ENCODE peak calls at places on chromosomes 7 and 10, in seven cellular contexts. B is right lobe of liver; N is upper lobe of right lung; Q is tibial artery; D is astrocyte; G is CD8-positive, alpha-beta T cell; K is fibroblast of pulmonary artery. U is an unnamed sample.

GRCh38 chr7:16978358-16979244 is 96.8 kb upstream of the AGR3 start:
- DNase-seq in B (no peak), N (no peak), Q (no peak), D (peak), G (no peak), K (peak), U (no peak)

GRCh38 chr7:132072873-132073272 is 503.4 kb downstream of the PLXNA4 start:
- DNase-seq in B (no peak), N (no peak), Q (no peak), D (no peak), G (no peak), K (no peak), U (no peak)

GRCh38 chr7:149860821-149861727 is 12.7 kb upstream of the ATP6V0E2 start:
- DNase-seq in B (no peak), N (peak), Q (no peak), D (no peak), G (no peak), K (no peak), U (no peak)

GRCh38 chr10:32149257-32149955 is 93.2 kb upstream of the KIF5B start:
- DNase-seq in B (no peak), N (no peak), Q (peak), D (peak), G (no peak), K (peak), U (peak)

GRCh38 chr7:104341545-104341944 is 13.1 kb downstream of the LHFPL3 start:
- DNase-seq in B (no peak), N (no peak), Q (no peak), D (no peak), G (no peak), K (no peak), U (peak)

GRCh38 chr7:43465581-43466554 is 117.0 kb upstream of the STK17A start:
- DNase-seq in B (no peak), N (no peak), Q (no peak), D (peak), G (no peak), K (peak), U (no peak)

GRCh38 chr7:47776335-47776734 is 171.9 kb downstream of the PKD1L1 start:
- DNase-seq in B (no peak), N (no peak), Q (no peak), D (no peak), G (no peak), K (no peak), U (no peak)

GRCh38 chr7:13800694-13801448 is 188.6 kb downstream of the ETV1 start:
- DNase-seq in B (no peak), N (no peak), Q (no peak), D (peak), G (peak), K (peak), U (no peak)

GRCh38 chr10:87551324-87551723 is 46.6 kb downstream of the MINPP1 start:
- DNase-seq in B (no peak), N (no peak), Q (no peak), D (peak), G (no peak), K (peak), U (no peak)

GRCh38 chr10:31188792-31189406 is 130.1 kb upstream of the ZEB1 start:
- DNase-seq in B (no peak), N (no peak), Q (no peak), D (peak), G (no peak), K (no peak), U (no peak)

GRCh38 chr7:129423700-129424410 is 10.4 kb upstream of the STRIP2 start:
- DNase-seq in B (no peak), N (no peak), Q (no peak), D (peak), G (no peak), K (peak), U (no peak)

GRCh38 chr7:43516581-43517342 is 66.1 kb upstream of the STK17A start:
- DNase-seq in B (no peak), N (no peak), Q (no peak), D (peak), G (no peak), K (no peak), U (peak)

GRCh38 chr10:132296671-132297443 is 10.9 kb downstream of the STK32C start:
- DNase-seq in B (no peak), N (peak), Q (no peak), D (no peak), G (no peak), K (no peak), U (no peak)

GRCh38 chr7:120512701-120513100 is 239.7 kb downstream of the KCND2 start:
- DNase-seq in B (no peak), N (no peak), Q (no peak), D (no peak), G (no peak), K (no peak), U (no peak)

GRCh38 chr7:2379821-2380450 is 23.5 kb upstream of the CHST12 start:
- DNase-seq in B (no peak), N (no peak), Q (no peak), D (no peak), G (no peak), K (no peak), U (no peak)
- H3K4me3 ChIP-seq in B (no peak), N (no peak), Q (no peak), D (no peak), G (no peak), K (no peak), U (no peak)

GRCh38 chr10:46042527-46042926 is 3.5 kb downstream of the MSMB start:
- DNase-seq in B (no peak), N (no peak), Q (no peak), D (no peak), G (no peak), K (no peak), U (no peak)

GRCh38 chr10:46035923-46036849 is 5.8 kb upstream of the NCOA4 start:
- DNase-seq in B (peak), N (no peak), Q (no peak), D (no peak), G (no peak), K (no peak), U (no peak)

GRCh38 chr10:46037107-46037900 is 6.9 kb upstream of the NCOA4 start:
- DNase-seq in B (no peak), N (no peak), Q (no peak), D (no peak), G (no peak), K (no peak), U (no peak)

GRCh38 chr10:46040004-46040403 is 6.1 kb downstream of the MSMB start:
- DNase-seq in B (no peak), N (no peak), Q (no peak), D (no peak), G (no peak), K (no peak), U (no peak)
- H3K4me3 ChIP-seq in B (no peak), N (no peak), Q (no peak), D (no peak), G (no peak), K (no peak), U (no peak)

GRCh38 chr10:130021373-130021950 is 57.4 kb upstream of the EBF3 start:
- DNase-seq in B (no peak), N (peak), Q (no peak), D (peak), G (no peak), K (peak), U (no peak)
- H3K4me3 ChIP-seq in B (no peak), N (no peak), Q (no peak), D (no peak), G (no peak), K (no peak), U (no peak)

GRCh38 chr7:24910551-24911212 is 69.3 kb downstream of the OSBPL3 start:
- DNase-seq in B (no peak), N (no peak), Q (no peak), D (no peak), G (no peak), K (no peak), U (no peak)
- H3K4me3 ChIP-seq in B (no peak), N (no peak), Q (no peak), D (no peak), G (no peak), K (no peak), U (no peak)

GRCh38 chr7:1920886-1921285 is 250.8 kb downstream of the ELFN1 start:
- DNase-seq in B (no peak), N (no peak), Q (no peak), D (no peak), G (peak), K (no peak), U (no peak)
- H3K4me3 ChIP-seq in B (no peak), N (no peak), Q (no peak), D (no peak), G (peak), K (no peak), U (no peak)

GRCh38 chr7:38335123-38335489 is 61.7 kb upstream of the TARP start:
- DNase-seq in B (no peak), N (no peak), Q (peak), D (no peak), G (no peak), K (no peak), U (no peak)
- H3K4me3 ChIP-seq in B (peak), N (peak), Q (no peak), D (no peak), G (no peak), K (no peak), U (peak)

GRCh38 chr7:90772410-90772809 is 176.3 kb downstream of the CDK14 start:
- DNase-seq in B (no peak), N (no peak), Q (no peak), D (no peak), G (no peak), K (no peak), U (peak)

GRCh38 chr7:90773269-90773668 is 177.1 kb downstream of the CDK14 start:
- DNase-seq in B (peak), N (no peak), Q (no peak), D (no peak), G (no peak), K (no peak), U (peak)

GRCh38 chr7:90771281-90771680 is 175.2 kb downstream of the CDK14 start:
- DNase-seq in B (no peak), N (no peak), Q (no peak), D (peak), G (no peak), K (peak), U (no peak)

GRCh38 chr7:90775383-90775965 is 179.4 kb downstream of the CDK14 start:
- DNase-seq in B (no peak), N (no peak), Q (no peak), D (no peak), G (no peak), K (no peak), U (no peak)

GRCh38 chr7:90777075-90777864 is 181.1 kb downstream of the CDK14 start:
- DNase-seq in B (no peak), N (no peak), Q (no peak), D (no peak), G (no peak), K (no peak), U (peak)
- H3K4me3 ChIP-seq in B (no peak), N (no peak), Q (no peak), D (no peak), G (no peak), K (no peak), U (peak)

U was measured in GM12865.